ENCODE peak calls at places on chromosomes 12 and 14, in four cellular contexts. One of them, this sample, is unnamed. For H3K9me3 and H3K4me1, the result is how much of the 10 kb centered on the place peaks cover.

GRCh38 chr12:110501378-110501721 is 561 bp downstream of the VPS29 start:
- DNase-seq in left lung: no peak
- DNase-seq in right cardiac atrium: no peak
- DNase-seq in kidney: no peak
- DNase-seq in this sample: peak

GRCh38 chr14:30223385-30223785 is 295.7 kb upstream of the PRKD1 start:
- DNase-seq in left lung: peak
- DNase-seq in right cardiac atrium: peak
- DNase-seq in kidney: peak
- DNase-seq in this sample: peak

GRCh38 chr14:81940636-81941035 is 407.0 kb upstream of the SEL1L start:
- DNase-seq in left lung: no peak
- DNase-seq in right cardiac atrium: no peak
- DNase-seq in kidney: no peak
- DNase-seq in this sample: no peak

GRCh38 chr14:93007225-93007997 is 84.5 kb downstream of the CHGA start:
- DNase-seq in left lung: peak
- DNase-seq in right cardiac atrium: peak
- DNase-seq in kidney: peak
- DNase-seq in this sample: no peak

GRCh38 chr14:87111741-87112140 is 881.2 kb downstream of the GALC start:
- DNase-seq in left lung: no peak
- DNase-seq in right cardiac atrium: no peak
- DNase-seq in kidney: no peak
- DNase-seq in this sample: no peak

GRCh38 chr14:30874999-30875787 is 834 bp downstream of the COCH start:
- DNase-seq in left lung: peak
- DNase-seq in right cardiac atrium: peak
- DNase-seq in kidney: peak
- DNase-seq in this sample: no peak

GRCh38 chr14:31030406-31030805 is 4.2 kb upstream of the STRN3 start:
- DNase-seq in left lung: no peak
- DNase-seq in right cardiac atrium: no peak
- DNase-seq in kidney: no peak
- DNase-seq in this sample: no peak

GRCh38 chr12:93918262-93918661 is 230.1 kb upstream of the PLXNC1 start:
- DNase-seq in left lung: no peak
- DNase-seq in right cardiac atrium: no peak
- DNase-seq in kidney: no peak
- DNase-seq in this sample: no peak

GRCh38 chr12:118866346-118866745 is 115.0 kb upstream of the SRRM4 start:
- DNase-seq in left lung: no peak
- DNase-seq in right cardiac atrium: no peak
- DNase-seq in kidney: no peak
- DNase-seq in this sample: no peak

GRCh38 chr12:94183702-94184379 is 35.5 kb downstream of the PLXNC1 start:
- DNase-seq in left lung: no peak
- DNase-seq in right cardiac atrium: no peak
- DNase-seq in kidney: no peak
- DNase-seq in this sample: no peak

GRCh38 chr14:51319181-51319597 is 79.1 kb downstream of the TMX1 start:
- DNase-seq in left lung: no peak
- DNase-seq in right cardiac atrium: no peak
- DNase-seq in kidney: no peak
- DNase-seq in this sample: no peak
- H3K9me3 ChIP-seq in left lung: under half
- H3K9me3 ChIP-seq in right cardiac atrium: under half
- H3K9me3 ChIP-seq in kidney: under half
- H3K9me3 ChIP-seq in this sample: under half

GRCh38 chr14:52876311-52876710 is 74.5 kb downstream of the FERMT2 start:
- DNase-seq in left lung: no peak
- DNase-seq in right cardiac atrium: no peak
- DNase-seq in kidney: no peak
- DNase-seq in this sample: no peak
- H3K4me1 ChIP-seq in left lung: under half
- H3K4me1 ChIP-seq in right cardiac atrium: under half
- H3K4me1 ChIP-seq in kidney: under half
- H3K4me1 ChIP-seq in this sample: under half

GRCh38 chr12:38204831-38205230 is 111.7 kb upstream of the ALG10B start:
- DNase-seq in left lung: no peak
- DNase-seq in right cardiac atrium: no peak
- DNase-seq in kidney: no peak
- DNase-seq in this sample: no peak

GRCh38 chr12:38201461-38202276 is 114.9 kb upstream of the ALG10B start:
- DNase-seq in left lung: peak
- DNase-seq in right cardiac atrium: no peak
- DNase-seq in kidney: peak
- DNase-seq in this sample: no peak
- H3K9me3 ChIP-seq in left lung: under half
- H3K9me3 ChIP-seq in right cardiac atrium: under half
- H3K9me3 ChIP-seq in kidney: under half
- H3K9me3 ChIP-seq in this sample: under half

GRCh38 chr14:38129705-38130104 is 78.0 kb upstream of the SSTR1 start:
- DNase-seq in left lung: peak
- DNase-seq in right cardiac atrium: no peak
- DNase-seq in kidney: no peak
- DNase-seq in this sample: no peak

GRCh38 chr14:38127784-38128183 is 79.9 kb upstream of the SSTR1 start:
- DNase-seq in left lung: no peak
- DNase-seq in right cardiac atrium: no peak
- DNase-seq in kidney: no peak
- DNase-seq in this sample: no peak

GRCh38 chr14:38127356-38127755 is 80.3 kb upstream of the SSTR1 start:
- DNase-seq in left lung: no peak
- DNase-seq in right cardiac atrium: no peak
- DNase-seq in kidney: no peak
- DNase-seq in this sample: no peak

GRCh38 chr14:38129192-38129591 is 78.5 kb upstream of the SSTR1 start:
- DNase-seq in left lung: no peak
- DNase-seq in right cardiac atrium: no peak
- DNase-seq in kidney: no peak
- DNase-seq in this sample: no peak

DNA sequence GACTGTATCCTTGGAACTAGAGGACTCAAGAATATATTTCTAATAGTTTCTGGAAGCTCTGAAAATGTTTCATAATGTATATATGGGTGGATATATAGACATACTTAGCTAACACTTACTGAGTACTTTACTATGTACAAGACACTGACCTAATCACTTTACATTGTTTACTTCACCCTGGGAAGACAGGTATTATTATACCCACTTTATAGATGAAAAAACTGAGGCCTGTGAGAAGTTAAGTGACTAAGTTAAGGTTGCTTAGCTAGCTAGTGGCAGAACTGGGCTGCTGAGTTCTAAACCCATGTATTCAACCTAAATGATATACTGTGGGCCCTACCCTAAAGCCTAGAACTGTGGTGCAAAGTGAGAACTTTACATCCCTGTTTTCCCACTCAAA is 79.1 kb upstream of the SSTR1 start:
- DNase-seq in left lung: no peak
- DNase-seq in right cardiac atrium: no peak
- DNase-seq in kidney: no peak
- DNase-seq in this sample: no peak
- H3K4me1 ChIP-seq in left lung: under half
- H3K4me1 ChIP-seq in right cardiac atrium: under half
- H3K4me1 ChIP-seq in kidney: under half
- H3K4me1 ChIP-seq in this sample: under half

GRCh38 chr14:20179218-20179617 is 11.5 kb upstream of the OR11G2 start:
- DNase-seq in left lung: no peak
- DNase-seq in right cardiac atrium: no peak
- DNase-seq in kidney: no peak
- DNase-seq in this sample: no peak
- H3K9me3 ChIP-seq in left lung: under half
- H3K9me3 ChIP-seq in right cardiac atrium: under half
- H3K9me3 ChIP-seq in kidney: under half
- H3K9me3 ChIP-seq in this sample: under half